ENCODE peak calls at places on chromosomes 13 and 19, in seven cellular contexts. H is stimulated activated CD4-positive, alpha-beta T cell treated with anti-CD3 and anti-CD28 coated beads, Interleukin-4, amount 100 ng/mL, for 48 hours; O is NCI-H69; L is retina; D is GM12864; F is HAP-1; U is non-pigmented ciliary epithelial cell. K is an unnamed sample.
A peak's percentile ranks its signal among the peaks of the same experiment; 100 is the strongest.

GRCh38 chr13:42525035-42525504 is 48.9 kb upstream of the TNFSF11 start:
- DNase-seq in F (no peak), H (no peak), O (no peak), U (peak; percentile 68), D (no peak), L (no peak), K (no peak)

GRCh38 chr19:28619842-28620429 is 593.0 kb downstream of the UQCRFS1 start:
- DNase-seq in O (no peak), U (no peak), H (no peak), D (no peak), L (no peak), F (no peak), K (no peak)

GRCh38 chr19:19042732-19043274 is 9.4 kb downstream of the ARMC6 start:
- DNase-seq in D (no peak), F (no peak), U (no peak), H (no peak), L (no peak), O (no peak), K (no peak)

GRCh38 chr19:44003461-44004134 is 841 bp downstream of the ZNF230 start:
- DNase-seq in L (no peak), D (no peak), H (no peak), O (peak; percentile 50), F (no peak), U (no peak), K (peak; percentile 61)

GRCh38 chr13:29532821-29533220 is 62.7 kb downstream of the SLC7A1 start:
- DNase-seq in U (no peak), L (no peak), H (no peak), D (no peak), F (no peak), O (no peak), K (no peak)

GRCh38 chr13:99404005-99404755 is 97.0 kb upstream of the GPR183 start:
- DNase-seq in O (no peak), H (no peak), U (no peak), F (no peak), D (no peak), L (no peak), K (no peak)

GRCh38 chr19:51687791-51688664 is 5.1 kb upstream of the SPACA6 start:
- DNase-seq in O (peak; percentile 84), H (no peak), L (peak; percentile 83), F (peak; percentile 28), U (no peak), D (no peak), K (peak; percentile 82)

GRCh38 chr13:20141238-20142018 is 19.4 kb downstream of the GJA3 start:
- DNase-seq in D (no peak), F (no peak), O (peak; percentile 5), U (no peak), L (no peak), H (no peak), K (no peak)

GRCh38 chr13:113129921-113130750 is 7.5 kb downstream of the F10 start:
- DNase-seq in O (no peak), F (no peak), L (no peak), H (no peak), D (no peak), U (no peak), K (no peak)

GRCh38 chr19:29636553-29637325 is 28.5 kb upstream of the PLEKHF1 start:
- DNase-seq in L (peak; percentile 17), H (no peak), D (no peak), F (no peak), O (no peak), U (no peak), K (no peak)

GRCh38 chr13:28545583-28546333 is 50.8 kb upstream of the FLT1 start:
- DNase-seq in U (no peak), L (no peak), F (no peak), D (no peak), H (no peak), O (no peak), K (no peak)

GRCh38 chr19:4198467-4199126 is 16.1 kb downstream of the ANKRD24 start:
- DNase-seq in D (no peak), U (no peak), H (no peak), O (no peak), L (no peak), F (no peak), K (peak; percentile 10)

K was measured in foreskin fibroblast.